ENCODE peak calls at places on chromosomes 6 and 20, in seven cellular contexts. F is Caki2, X is IMR-90, C is fibroblast of mammary gland, T is iPS-NIHi11, J is cardiac muscle cell, N is T follicular helper cell. Q is an unnamed sample.

GRCh38 chr6:19831358-19831757 is 5.8 kb upstream of the ID4 start:
- DNase-seq in C (no peak), F (peak; percentile 51), J (no peak), T (no peak), X (no peak), N (no peak), Q (no peak)

GRCh38 chr6:14987490-14987889 is 258.4 kb upstream of the JARID2 start:
- DNase-seq in F (no peak), J (no peak), T (no peak), N (no peak), X (no peak), C (no peak), Q (no peak)

GRCh38 chr6:30491963-30492616 is 2.8 kb downstream of the HLA-E start:
- DNase-seq in F (no peak), C (no peak), J (no peak), X (no peak), N (no peak), T (no peak), Q (no peak)

GRCh38 chr6:145028144-145028818 is 707.0 kb downstream of the EPM2A start:
- DNase-seq in X (peak; percentile 33), T (peak; percentile 59), C (peak; percentile 56), J (peak; percentile 38), N (no peak), F (peak; percentile 32), Q (peak; percentile 11)

GRCh38 chr6:14228571-14228970 is 111.0 kb downstream of the CD83 start:
- DNase-seq in C (peak; percentile 78), T (no peak), N (no peak), X (peak; percentile 62), J (peak; percentile 27), F (peak; percentile 65), Q (no peak)

GRCh38 chr6:52558266-52559000 is 18.4 kb downstream of the TRAM2 start:
- DNase-seq in X (no peak), F (peak; percentile 21), C (peak; percentile 50), J (peak; percentile 62), T (no peak), N (no peak), Q (peak; percentile 72)

GRCh38 chr20:24522452-24523330 is 53.3 kb downstream of the SYNDIG1 start:
- DNase-seq in J (no peak), F (no peak), X (no peak), T (no peak), C (no peak), N (no peak), Q (no peak)

GRCh38 chr20:50607850-50608749 is 83.2 kb downstream of the RIPOR3 start:
- DNase-seq in F (no peak), N (no peak), X (no peak), C (no peak), J (no peak), T (no peak), Q (no peak)

GRCh38 chr6:90284236-90284744 is 12.4 kb downstream of the BACH2 start:
- DNase-seq in C (peak; percentile 91), N (peak; percentile 16), J (peak; percentile 90), T (peak; percentile 46), F (peak; percentile 83), X (peak; percentile 95), Q (peak; percentile 96)

GRCh38 chr6:153070756-153071155 is 60.3 kb downstream of the RGS17 start:
- DNase-seq in C (no peak), T (no peak), N (no peak), J (no peak), F (no peak), X (no peak), Q (no peak)